ENCODE peak calls at places on chromosomes 3 and 15, in four cellular contexts. D, L, V and R are unnamed samples. For H3K4me1, the result is how much of the 10 kb centered on the place peaks cover.

GRCh38 chr15:60299452-60300047 is 98.2 kb downstream of the ANXA2 start:
- DNase-seq in L (no peak), D (peak), V (peak), R (no peak)

GRCh38 chr15:63374686-63375520 is 6.7 kb downstream of the CA12 start:
- DNase-seq in V (peak), D (peak), L (peak), R (no peak)

GRCh38 chr3:43866529-43867353 is 176.0 kb downstream of the ABHD5 start:
- DNase-seq in V (no peak), D (peak), L (peak), R (no peak)

GRCh38 chr15:82184776-82185175 is 77.8 kb downstream of the EFL1 start:
- DNase-seq in L (no peak), V (no peak), D (no peak), R (no peak)

GRCh38 chr3:46293991-46294833 is 52.0 kb downstream of the CCR3 start:
- DNase-seq in L (no peak), D (no peak), V (no peak), R (no peak)

GRCh38 chr3:14524311-14524711 is 15.8 kb downstream of the GRIP2 start:
- DNase-seq in V (no peak), D (no peak), L (no peak), R (no peak)

GRCh38 chr15:60758961-60759729 is 280.2 kb upstream of the ICE2 start:
- DNase-seq in D (peak), L (no peak), V (no peak), R (no peak)

GRCh38 chr3:169964176-169964575 is 2.4 kb upstream of the SEC62 start:
- DNase-seq in V (no peak), L (no peak), D (peak), R (no peak)

GRCh38 chr15:78570710-78571109 is 5.4 kb downstream of the CHRNA5 start:
- DNase-seq in L (peak), V (no peak), D (no peak), R (no peak)

GRCh38 chr15:93231261-93231939 is 142.4 kb upstream of the RGMA start:
- DNase-seq in D (no peak), L (no peak), V (no peak), R (no peak)

GRCh38 chr15:85865070-85865684 is 70.5 kb upstream of the KLHL25 start:
- DNase-seq in L (peak), D (peak), V (peak), R (no peak)

GRCh38 chr3:182618981-182619591 is 174.2 kb upstream of the ATP11B start:
- DNase-seq in D (peak), V (no peak), L (no peak), R (no peak)

GRCh38 chr3:66629431-66630368 is 128.9 kb upstream of the LRIG1 start:
- DNase-seq in L (no peak), D (no peak), V (no peak), R (no peak)

DNA sequence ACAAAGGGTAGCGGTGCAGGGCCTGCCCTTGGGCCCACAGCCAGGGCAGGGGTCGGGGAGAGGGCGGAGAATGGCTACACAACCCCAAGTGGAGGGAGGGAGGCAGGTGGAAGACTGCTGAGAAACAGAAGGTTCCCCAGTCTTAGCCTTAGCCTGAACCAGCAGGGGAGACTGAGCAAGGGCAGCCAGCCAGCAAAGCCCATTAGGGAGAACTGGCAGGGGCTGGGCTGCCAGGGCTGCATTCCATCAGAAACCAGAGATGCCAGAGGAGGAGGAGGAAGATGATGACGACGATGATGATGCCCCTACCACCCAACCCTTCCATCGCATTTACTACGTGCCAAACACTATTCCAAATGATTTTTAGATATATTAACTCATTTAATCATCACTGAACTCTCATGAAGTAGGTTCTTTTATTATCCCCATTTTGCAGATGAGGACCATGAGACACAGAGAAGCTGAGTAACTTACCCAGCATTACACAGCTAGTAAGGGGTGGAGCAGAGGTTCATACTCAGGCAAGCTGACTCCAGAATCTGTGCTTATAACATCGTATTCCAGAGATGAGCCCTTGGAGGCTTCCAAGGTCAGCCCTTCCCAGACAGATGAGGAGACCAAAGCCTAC is 8.7 kb downstream of the SEMA7A start:
- DNase-seq in V (no peak), L (no peak), D (no peak), R (no peak)
- H3K27ac ChIP-seq in V (no peak), L (no peak), D (peak), R (no peak)

GRCh38 chr15:51846463-51847230 is 17.2 kb downstream of the TMOD3 start:
- DNase-seq in L (peak), D (peak), V (no peak), R (no peak)
- H3K4me1 ChIP-seq in L (half or more), D (half or more), V (under half), R (half or more)

GRCh38 chr15:79989682-79990081 is 18.7 kb upstream of the BCL2A1 start:
- DNase-seq in D (peak), L (no peak), V (peak), R (no peak)
- H3K27ac ChIP-seq in D (no peak), L (peak), V (peak), R (no peak)

GRCh38 chr15:35616436-35617271 is 70.7 kb upstream of the DPH6 start:
- DNase-seq in V (no peak), D (no peak), L (no peak), R (no peak)
- H3K4me1 ChIP-seq in V (under half), D (under half), L (under half), R (under half)

GRCh38 chr3:146449076-146449475 is 20.3 kb downstream of the PLSCR2 start:
- DNase-seq in D (no peak), V (no peak), L (no peak), R (no peak)
- H3K27ac ChIP-seq in D (no peak), V (no peak), L (no peak), R (no peak)

GRCh38 chr3:13139471-13140065 is 66.3 kb upstream of the IQSEC1 start:
- DNase-seq in L (no peak), V (no peak), D (no peak), R (no peak)

GRCh38 chr3:13141183-13141582 is 68.0 kb upstream of the IQSEC1 start:
- DNase-seq in D (no peak), V (no peak), L (no peak), R (no peak)

GRCh38 chr3:13138566-13139145 is 65.4 kb upstream of the IQSEC1 start:
- DNase-seq in V (no peak), L (no peak), D (no peak), R (no peak)

GRCh38 chr3:13141991-13142412 is 68.8 kb upstream of the IQSEC1 start:
- DNase-seq in V (peak), L (no peak), D (peak), R (no peak)

DNA sequence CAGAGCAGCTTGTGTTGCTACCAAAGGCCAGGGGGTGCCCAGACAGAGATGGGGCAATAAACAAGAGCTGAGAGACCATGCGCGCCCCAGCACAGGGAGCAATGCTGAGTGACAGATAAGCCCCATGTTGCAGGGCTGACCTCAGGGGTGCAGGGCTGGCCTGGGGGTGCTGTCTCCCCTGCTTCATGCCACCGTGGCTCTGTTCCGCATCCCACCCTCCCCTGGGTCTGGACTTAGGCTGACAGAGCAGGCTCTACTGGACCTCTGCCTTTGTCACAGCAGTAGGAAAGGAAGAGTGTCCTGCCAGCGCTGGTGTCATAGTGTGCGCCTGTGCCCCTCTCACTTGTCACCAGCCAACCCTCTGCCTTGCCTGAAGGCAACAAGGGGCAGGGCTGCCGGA is 67.4 kb upstream of the IQSEC1 start:
- DNase-seq in D (no peak), L (no peak), V (no peak), R (no peak)
- H3K4me1 ChIP-seq in D (under half), L (under half), V (under half), R (under half)

GRCh38 chr15:47733085-47733484 is 15.8 kb downstream of the SEMA6D start:
- DNase-seq in D (no peak), L (no peak), V (no peak), R (no peak)
- H3K27ac ChIP-seq in D (no peak), L (no peak), V (no peak), R (no peak)

DNA sequence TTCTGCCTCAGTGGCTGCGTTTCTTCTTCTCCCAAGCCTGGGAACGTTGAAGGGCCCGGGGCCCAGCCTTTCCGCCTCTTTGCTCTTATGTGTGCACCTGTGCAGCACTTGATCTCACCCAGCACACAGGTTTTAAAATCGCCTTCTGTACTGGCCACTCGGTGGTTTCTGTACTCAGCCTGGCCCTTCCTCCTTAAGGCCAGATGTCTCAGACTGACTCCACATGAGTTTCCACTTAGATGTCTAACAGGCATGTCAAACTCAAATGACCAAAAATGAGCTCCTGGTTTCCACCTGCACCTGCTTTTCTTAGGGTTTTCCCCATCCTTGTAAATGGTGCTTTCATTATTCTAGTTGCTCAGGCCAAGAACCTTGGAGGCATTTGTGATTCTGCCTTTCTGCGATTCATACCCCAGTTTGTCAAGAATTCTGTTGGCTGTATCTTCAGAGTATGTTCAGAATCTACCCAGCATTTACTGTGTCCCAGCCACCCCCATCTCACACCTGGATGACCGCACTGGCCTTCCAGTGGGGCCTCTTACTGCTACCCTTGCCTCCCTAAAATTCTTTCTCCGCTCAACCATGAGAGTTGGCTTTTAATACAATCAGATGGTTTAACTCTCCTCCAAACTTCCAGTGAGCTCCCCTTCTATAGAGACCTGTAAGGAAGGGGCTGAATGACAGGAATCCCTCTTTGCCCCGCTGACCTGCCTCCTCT is 2.2 kb upstream of the TRAK1 start:
- DNase-seq in L (no peak), V (no peak), D (no peak), R (no peak)
- H3K4me1 ChIP-seq in L (under half), V (under half), D (under half), R (under half)

GRCh38 chr3:79018671-79019136 is 749.1 kb downstream of the ROBO1 start:
- DNase-seq in D (peak), V (peak), L (peak), R (no peak)

GRCh38 chr3:79016587-79017380 is 751.0 kb downstream of the ROBO1 start:
- DNase-seq in L (no peak), D (peak), V (no peak), R (no peak)

GRCh38 chr3:79019924-79020173 is 747.9 kb downstream of the ROBO1 start:
- DNase-seq in D (no peak), L (no peak), V (no peak), R (no peak)

GRCh38 chr3:79015854-79016253 is 751.9 kb downstream of the ROBO1 start:
- DNase-seq in V (no peak), D (no peak), L (no peak), R (no peak)

DNA sequence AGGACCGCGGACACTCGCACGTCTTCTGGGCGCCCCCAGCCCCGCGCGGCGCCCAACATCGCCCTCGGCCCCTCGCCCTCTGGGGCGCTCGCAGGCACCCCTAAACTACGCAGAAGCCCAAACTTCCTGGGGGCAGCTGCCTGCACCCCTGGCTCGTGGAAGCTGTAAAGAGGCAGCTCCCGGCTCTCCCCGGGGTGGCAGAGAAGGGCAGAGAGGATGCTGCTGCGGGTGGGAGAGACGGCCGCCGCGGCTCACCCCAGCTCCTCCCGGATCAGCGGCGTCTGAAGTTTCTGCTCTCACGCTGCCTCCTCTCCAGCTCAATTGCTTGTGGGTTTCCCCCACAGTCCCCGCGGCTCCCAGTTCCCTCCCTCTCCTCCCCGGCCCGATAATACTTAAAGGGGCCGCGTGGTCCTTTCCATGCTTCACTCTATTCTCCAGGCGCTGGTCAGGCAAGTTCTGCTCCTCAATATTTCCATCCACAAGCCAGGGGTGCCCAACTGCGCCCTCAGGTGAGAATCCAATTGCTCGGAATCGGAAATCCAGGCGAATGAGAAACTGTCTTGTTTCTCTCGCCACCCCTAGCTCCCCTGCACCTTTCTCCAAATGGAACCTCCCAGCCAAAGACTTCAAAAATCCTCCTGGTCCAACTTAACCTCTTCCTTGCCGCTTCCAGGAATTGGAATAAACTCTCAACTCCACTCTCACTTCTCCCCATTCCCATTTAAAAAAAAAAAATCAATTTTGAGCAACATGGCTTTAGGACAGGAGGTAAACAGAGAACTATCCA is 748.5 kb downstream of the ROBO1 start:
- DNase-seq in D (peak), V (peak), L (peak), R (no peak)
- H3K27ac ChIP-seq in D (peak), V (peak), L (peak), R (peak)

GRCh38 chr3:52272831-52273230 is 5.6 kb downstream of the WDR82 start:
- DNase-seq in L (no peak), D (no peak), V (no peak), R (no peak)
- H3K4me1 ChIP-seq in L (under half), D (under half), V (under half), R (half or more)